ENCODE peak calls at places on chromosomes 4 and X, in six cellular contexts. X is lower lobe of right lung, T is fibroblast of lung, N is OCI-LY7, A is SJCRH30, U is sigmoid colon. K is an unnamed sample. For H3K4me1, the result is how much of the 10 kb centered on the place peaks cover.

GRCh38 chr4:15870921-15871664 is 67.4 kb downstream of the FGFBP1 start:
- DNase-seq in X (no peak), T (no peak), N (no peak), A (no peak), U (no peak), K (no peak)

GRCh38 chrX:13669246-13669689 is 16.3 kb downstream of the TCEANC start:
- DNase-seq in X (peak), T (peak), N (no peak), A (peak), U (peak), K (peak)

GRCh38 chr4:69503558-69503957 is 7.9 kb upstream of the UGT2B4 start:
- DNase-seq in X (no peak), T (no peak), N (no peak), A (no peak), U (no peak), K (no peak)

GRCh38 chr4:80307183-80307735 is 28.3 kb upstream of the CFAP299 start:
- DNase-seq in X (no peak), T (no peak), N (no peak), A (no peak), U (no peak), K (peak)

GRCh38 chr4:147780137-147780777 is 48.4 kb downstream of the ARHGAP10 start:
- DNase-seq in X (peak), T (no peak), N (no peak), A (no peak), U (no peak), K (no peak)

GRCh38 chrX:133516691-133517090 is 101.4 kb upstream of the GPC4 start:
- DNase-seq in X (no peak), T (peak), N (no peak), A (no peak), U (no peak), K (no peak)

GRCh38 chr4:89640620-89641366 is 196.2 kb downstream of the SNCA start:
- DNase-seq in X (peak), T (peak), N (no peak), A (peak), U (no peak), K (peak)

GRCh38 chrX:18252644-18253359 is 32.1 kb upstream of the BEND2 start:
- DNase-seq in X (no peak), T (peak), N (no peak), A (no peak), U (no peak), K (no peak)

GRCh38 chr4:121989715-121990114 is 37.9 kb upstream of the TRPC3 start:
- DNase-seq in X (no peak), T (peak), N (no peak), A (no peak), U (no peak), K (peak)

GRCh38 chrX:136754641-136755040 is 26.1 kb downstream of the ARHGEF6 start:
- DNase-seq in X (no peak), T (no peak), N (no peak), A (peak), U (peak), K (peak)

GRCh38 chr4:109967798-109968520 is 55.3 kb downstream of the EGF start:
- DNase-seq in X (no peak), T (peak), N (no peak), A (no peak), U (no peak), K (peak)

GRCh38 chr4:148831945-148832344 is 389.7 kb upstream of the NR3C2 start:
- DNase-seq in X (no peak), T (peak), N (no peak), A (no peak), U (no peak), K (peak)

GRCh38 chr4:118154643-118155042 is 120.4 kb downstream of the NDST3 start:
- DNase-seq in X (no peak), T (peak), N (no peak), A (no peak), U (no peak), K (peak)

GRCh38 chr4:56628592-56628991 is 52.5 kb downstream of the HOPX start:
- DNase-seq in X (no peak), T (no peak), N (no peak), A (no peak), U (no peak), K (no peak)

GRCh38 chr4:48943387-48943786 is 36.8 kb upstream of the OCIAD2 start:
- DNase-seq in X (no peak), T (no peak), N (peak), A (no peak), U (no peak), K (no peak)

GRCh38 chr4:184816962-184817361 is 8.8 kb downstream of the ACSL1 start:
- DNase-seq in X (no peak), T (no peak), N (peak), A (no peak), U (no peak), K (no peak)
- H3K4me1 ChIP-seq in X (half or more), T (under half), N (half or more), A (under half), U (under half), K (under half)

DNA sequence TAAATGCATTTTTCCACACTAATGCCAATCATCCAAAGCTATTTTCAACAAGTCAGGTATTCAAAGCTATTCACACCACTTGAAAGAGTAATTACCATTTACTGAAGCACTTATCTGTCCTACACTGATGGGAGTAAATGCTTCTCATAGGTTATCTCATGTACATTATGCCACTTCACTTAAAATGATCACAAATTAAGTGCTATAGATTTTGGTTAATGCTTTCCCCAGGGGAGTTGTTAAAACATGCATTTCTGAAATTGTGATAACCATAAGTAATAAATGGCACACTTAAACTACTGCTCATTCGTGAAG is 6.7 kb downstream of the PPM1K start:
- DNase-seq in X (no peak), T (no peak), N (no peak), A (no peak), U (no peak), K (no peak)
- H3K4me1 ChIP-seq in X (under half), T (under half), N (half or more), A (under half), U (under half), K (under half)

DNA sequence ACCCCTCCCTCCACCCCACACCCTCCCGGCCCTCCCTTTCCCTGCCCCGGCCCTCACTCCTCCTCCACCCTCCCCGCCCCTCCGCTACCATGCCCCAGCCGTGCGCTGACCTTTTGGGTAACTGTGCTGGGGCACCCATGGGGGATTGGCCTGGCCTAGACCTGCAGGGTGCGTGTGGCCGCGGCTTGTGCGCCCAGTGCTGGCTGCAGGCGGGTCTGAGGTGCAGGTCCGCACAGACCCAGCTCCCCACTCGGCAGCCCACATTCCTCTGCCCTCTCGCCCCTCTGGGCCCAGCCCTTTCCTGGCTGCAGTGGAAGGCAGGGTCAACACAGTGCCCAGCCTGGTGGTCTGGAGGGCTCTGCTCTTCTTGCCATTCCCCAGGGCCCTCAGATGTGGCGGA is 24.7 kb downstream of the FGFRL1 start:
- DNase-seq in X (no peak), T (no peak), N (no peak), A (no peak), U (no peak), K (no peak)
- H3K4me1 ChIP-seq in X (under half), T (under half), N (under half), A (half or more), U (under half), K (under half)

DNA sequence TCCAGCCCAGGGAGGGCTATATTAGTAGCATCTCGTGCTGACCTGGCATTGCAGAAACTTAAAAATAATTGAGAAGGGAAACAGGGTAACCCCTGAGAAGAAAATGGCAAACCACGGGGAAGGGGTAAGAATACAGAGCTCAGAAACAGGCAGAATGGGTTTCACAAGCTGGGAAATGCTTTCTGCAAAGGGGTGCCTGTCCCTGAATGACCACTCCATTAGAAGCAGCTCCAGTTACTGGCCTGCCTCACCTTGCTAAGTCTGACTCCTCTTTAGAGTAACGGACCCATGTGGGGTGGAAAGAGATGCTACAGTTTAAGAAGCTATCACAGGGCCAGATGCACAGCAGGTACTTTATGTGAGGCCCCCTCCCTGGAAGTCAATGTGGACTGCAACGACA is 2.5 kb downstream of the WDR1 start:
- DNase-seq in X (no peak), T (no peak), N (no peak), A (no peak), U (no peak), K (no peak)
- H3K4me1 ChIP-seq in X (half or more), T (under half), N (under half), A (under half), U (under half), K (half or more)